ENCODE peak calls at places on chromosome 19, in six cellular contexts. One of them, this sample, is unnamed.

GRCh38 chr19:48509467-48510194 is 2.0 kb downstream of the LMTK3 start:
- DNase-seq in IMR-90: no peak
- DNase-seq in breast epithelium: no peak
- DNase-seq in heart left ventricle: no peak
- DNase-seq in H54: no peak
- DNase-seq in stomach: no peak
- DNase-seq in this sample: no peak

GRCh38 chr19:55795021-55795420 is 26.1 kb downstream of the RFPL4AL1 start:
- DNase-seq in H54: no peak
- DNase-seq in IMR-90: no peak
- DNase-seq in stomach: no peak
- DNase-seq in breast epithelium: no peak
- DNase-seq in heart left ventricle: no peak
- DNase-seq in this sample: no peak

GRCh38 chr19:27972291-27973040 is 1240.5 kb downstream of the UQCRFS1 start:
- DNase-seq in breast epithelium: no peak
- DNase-seq in H54: peak
- DNase-seq in stomach: no peak
- DNase-seq in heart left ventricle: no peak
- DNase-seq in IMR-90: no peak
- DNase-seq in this sample: no peak

GRCh38 chr19:58460039-58460438 is 6.8 kb upstream of the ZNF324 start:
- DNase-seq in H54: peak
- DNase-seq in IMR-90: no peak
- DNase-seq in stomach: no peak
- DNase-seq in heart left ventricle: no peak
- DNase-seq in breast epithelium: no peak
- DNase-seq in this sample: no peak

GRCh38 chr19:54026656-54027055 is 35.2 kb downstream of the CACNG6 start:
- DNase-seq in heart left ventricle: no peak
- DNase-seq in IMR-90: no peak
- DNase-seq in stomach: no peak
- DNase-seq in breast epithelium: no peak
- DNase-seq in H54: no peak
- DNase-seq in this sample: no peak

GRCh38 chr19:15584095-15584494 is 30.9 kb upstream of the CYP4F8 start:
- DNase-seq in H54: no peak
- DNase-seq in breast epithelium: no peak
- DNase-seq in heart left ventricle: no peak
- DNase-seq in IMR-90: no peak
- DNase-seq in stomach: no peak
- DNase-seq in this sample: no peak

GRCh38 chr19:55473613-55474012 is 2.8 kb upstream of the ZNF628 start:
- DNase-seq in heart left ventricle: no peak
- DNase-seq in H54: peak
- DNase-seq in IMR-90: no peak
- DNase-seq in stomach: no peak
- DNase-seq in breast epithelium: no peak
- DNase-seq in this sample: no peak

GRCh38 chr19:18340990-18341868 is 831 bp downstream of the PGPEP1 start:
- DNase-seq in heart left ventricle: peak
- DNase-seq in breast epithelium: peak
- DNase-seq in H54: peak
- DNase-seq in stomach: peak
- DNase-seq in IMR-90: peak
- DNase-seq in this sample: peak

GRCh38 chr19:54364775-54365257 is at the start of gene LAIR1:
- DNase-seq in heart left ventricle: peak
- DNase-seq in stomach: peak
- DNase-seq in IMR-90: no peak
- DNase-seq in breast epithelium: no peak
- DNase-seq in H54: no peak
- DNase-seq in this sample: peak

GRCh38 chr19:18401580-18402112 is 4.2 kb upstream of the LRRC25 start:
- DNase-seq in H54: no peak
- DNase-seq in heart left ventricle: peak
- DNase-seq in stomach: no peak
- DNase-seq in IMR-90: peak
- DNase-seq in breast epithelium: no peak
- DNase-seq in this sample: peak

GRCh38 chr19:46748325-46749109 is 2.3 kb upstream of the STRN4 start:
- DNase-seq in heart left ventricle: no peak
- DNase-seq in breast epithelium: no peak
- DNase-seq in IMR-90: peak
- DNase-seq in stomach: peak
- DNase-seq in H54: no peak
- DNase-seq in this sample: peak

GRCh38 chr19:46766569-46767317 is 20.5 kb upstream of the STRN4 start:
- DNase-seq in H54: no peak
- DNase-seq in breast epithelium: no peak
- DNase-seq in stomach: peak
- DNase-seq in IMR-90: no peak
- DNase-seq in heart left ventricle: no peak
- DNase-seq in this sample: peak

GRCh38 chr19:1490311-1491113 is at the start of gene PCSK4:
- DNase-seq in heart left ventricle: peak
- DNase-seq in breast epithelium: peak
- DNase-seq in stomach: peak
- DNase-seq in IMR-90: peak
- DNase-seq in H54: peak
- DNase-seq in this sample: peak
- TF ChIP-seq POLR2A in heart left ventricle: no peak
- TF ChIP-seq POLR2A in breast epithelium: no peak
- TF ChIP-seq POLR2A in stomach: no peak
- TF ChIP-seq POLR2A in IMR-90: no peak
- TF ChIP-seq POLR2A in H54: peak
- TF ChIP-seq POLR2A in this sample: peak

GRCh38 chr19:32166238-32166637 is 179.2 kb upstream of the ZNF507 start:
- DNase-seq in stomach: no peak
- DNase-seq in H54: no peak
- DNase-seq in IMR-90: no peak
- DNase-seq in breast epithelium: no peak
- DNase-seq in heart left ventricle: no peak
- DNase-seq in this sample: no peak

GRCh38 chr19:32165750-32166149 is 179.7 kb upstream of the ZNF507 start:
- DNase-seq in H54: no peak
- DNase-seq in IMR-90: no peak
- DNase-seq in stomach: no peak
- DNase-seq in heart left ventricle: no peak
- DNase-seq in breast epithelium: no peak
- DNase-seq in this sample: no peak

GRCh38 chr19:32168111-32168510 is 177.3 kb upstream of the ZNF507 start:
- DNase-seq in heart left ventricle: no peak
- DNase-seq in stomach: no peak
- DNase-seq in IMR-90: no peak
- DNase-seq in breast epithelium: no peak
- DNase-seq in H54: no peak
- DNase-seq in this sample: no peak

GRCh38 chr19:32164384-32164992 is 180.9 kb upstream of the ZNF507 start:
- DNase-seq in IMR-90: no peak
- DNase-seq in heart left ventricle: no peak
- DNase-seq in stomach: no peak
- DNase-seq in H54: no peak
- DNase-seq in breast epithelium: no peak
- DNase-seq in this sample: no peak

GRCh38 chr19:32165176-32165575 is 180.2 kb upstream of the ZNF507 start:
- DNase-seq in breast epithelium: no peak
- DNase-seq in IMR-90: no peak
- DNase-seq in stomach: no peak
- DNase-seq in heart left ventricle: no peak
- DNase-seq in H54: no peak
- DNase-seq in this sample: no peak
- TF ChIP-seq POLR2A in breast epithelium: no peak
- TF ChIP-seq POLR2A in IMR-90: no peak
- TF ChIP-seq POLR2A in stomach: no peak
- TF ChIP-seq POLR2A in heart left ventricle: no peak
- TF ChIP-seq POLR2A in H54: no peak
- TF ChIP-seq POLR2A in this sample: no peak

GRCh38 chr19:4656102-4656501 is 14.0 kb downstream of the MYDGF start:
- DNase-seq in H54: no peak
- DNase-seq in IMR-90: no peak
- DNase-seq in heart left ventricle: no peak
- DNase-seq in stomach: no peak
- DNase-seq in breast epithelium: no peak
- DNase-seq in this sample: no peak
- TF ChIP-seq POLR2A in H54: no peak
- TF ChIP-seq POLR2A in IMR-90: no peak
- TF ChIP-seq POLR2A in heart left ventricle: no peak
- TF ChIP-seq POLR2A in stomach: no peak
- TF ChIP-seq POLR2A in breast epithelium: no peak
- TF ChIP-seq POLR2A in this sample: no peak

GRCh38 chr19:42511340-42511739 is 16.9 kb downstream of the CEACAM1 start:
- DNase-seq in H54: no peak
- DNase-seq in breast epithelium: no peak
- DNase-seq in IMR-90: no peak
- DNase-seq in stomach: no peak
- DNase-seq in heart left ventricle: no peak
- DNase-seq in this sample: no peak
- TF ChIP-seq POLR2A in H54: no peak
- TF ChIP-seq POLR2A in breast epithelium: no peak
- TF ChIP-seq POLR2A in IMR-90: no peak
- TF ChIP-seq POLR2A in stomach: no peak
- TF ChIP-seq POLR2A in heart left ventricle: no peak
- TF ChIP-seq POLR2A in this sample: no peak

GRCh38 chr19:40285353-40286234 is 449 bp upstream of the AKT2 start:
- DNase-seq in stomach: peak
- DNase-seq in heart left ventricle: peak
- DNase-seq in H54: peak
- DNase-seq in breast epithelium: peak
- DNase-seq in IMR-90: peak
- DNase-seq in this sample: peak
- TF ChIP-seq POLR2A in stomach: no peak
- TF ChIP-seq POLR2A in heart left ventricle: peak
- TF ChIP-seq POLR2A in H54: no peak
- TF ChIP-seq POLR2A in breast epithelium: peak
- TF ChIP-seq POLR2A in IMR-90: peak
- TF ChIP-seq POLR2A in this sample: peak

GRCh38 chr19:4034048-4035017 is 26.8 kb downstream of the PIAS4 start:
- DNase-seq in breast epithelium: no peak
- DNase-seq in IMR-90: no peak
- DNase-seq in H54: no peak
- DNase-seq in stomach: no peak
- DNase-seq in heart left ventricle: no peak
- DNase-seq in this sample: no peak

GRCh38 chr19:4036576-4037300 is 29.2 kb downstream of the PIAS4 start:
- DNase-seq in IMR-90: no peak
- DNase-seq in H54: no peak
- DNase-seq in breast epithelium: no peak
- DNase-seq in heart left ventricle: no peak
- DNase-seq in stomach: no peak
- DNase-seq in this sample: no peak

GRCh38 chr19:4035018-4035566 is 27.6 kb downstream of the PIAS4 start:
- DNase-seq in heart left ventricle: no peak
- DNase-seq in IMR-90: no peak
- DNase-seq in breast epithelium: no peak
- DNase-seq in stomach: no peak
- DNase-seq in H54: no peak
- DNase-seq in this sample: no peak

GRCh38 chr19:4037301-4037949 is 29.3 kb downstream of the ZBTB7A start:
- DNase-seq in stomach: no peak
- DNase-seq in IMR-90: no peak
- DNase-seq in heart left ventricle: no peak
- DNase-seq in breast epithelium: no peak
- DNase-seq in H54: no peak
- DNase-seq in this sample: no peak

DNA sequence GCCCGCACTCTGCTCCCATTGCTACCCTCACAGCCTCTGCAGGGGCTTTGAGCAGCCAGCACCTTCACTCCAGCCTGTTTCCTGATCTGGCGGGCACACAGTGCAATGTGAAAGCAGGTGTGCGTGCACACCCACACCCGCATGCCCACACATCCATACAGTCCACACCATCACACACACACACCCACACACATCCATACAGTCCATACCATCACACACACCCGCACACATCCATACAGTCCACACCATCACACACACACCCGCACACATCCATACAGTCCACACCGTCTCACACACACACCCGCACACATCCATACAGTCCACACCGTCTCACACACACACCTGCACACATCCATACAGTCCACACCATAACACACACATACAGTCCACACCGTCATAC is 28.0 kb downstream of the PIAS4 start:
- DNase-seq in stomach: no peak
- DNase-seq in IMR-90: peak
- DNase-seq in H54: no peak
- DNase-seq in breast epithelium: no peak
- DNase-seq in heart left ventricle: no peak
- DNase-seq in this sample: no peak
- TF ChIP-seq POLR2A in stomach: no peak
- TF ChIP-seq POLR2A in IMR-90: no peak
- TF ChIP-seq POLR2A in H54: no peak
- TF ChIP-seq POLR2A in breast epithelium: no peak
- TF ChIP-seq POLR2A in heart left ventricle: no peak
- TF ChIP-seq POLR2A in this sample: no peak

DNA sequence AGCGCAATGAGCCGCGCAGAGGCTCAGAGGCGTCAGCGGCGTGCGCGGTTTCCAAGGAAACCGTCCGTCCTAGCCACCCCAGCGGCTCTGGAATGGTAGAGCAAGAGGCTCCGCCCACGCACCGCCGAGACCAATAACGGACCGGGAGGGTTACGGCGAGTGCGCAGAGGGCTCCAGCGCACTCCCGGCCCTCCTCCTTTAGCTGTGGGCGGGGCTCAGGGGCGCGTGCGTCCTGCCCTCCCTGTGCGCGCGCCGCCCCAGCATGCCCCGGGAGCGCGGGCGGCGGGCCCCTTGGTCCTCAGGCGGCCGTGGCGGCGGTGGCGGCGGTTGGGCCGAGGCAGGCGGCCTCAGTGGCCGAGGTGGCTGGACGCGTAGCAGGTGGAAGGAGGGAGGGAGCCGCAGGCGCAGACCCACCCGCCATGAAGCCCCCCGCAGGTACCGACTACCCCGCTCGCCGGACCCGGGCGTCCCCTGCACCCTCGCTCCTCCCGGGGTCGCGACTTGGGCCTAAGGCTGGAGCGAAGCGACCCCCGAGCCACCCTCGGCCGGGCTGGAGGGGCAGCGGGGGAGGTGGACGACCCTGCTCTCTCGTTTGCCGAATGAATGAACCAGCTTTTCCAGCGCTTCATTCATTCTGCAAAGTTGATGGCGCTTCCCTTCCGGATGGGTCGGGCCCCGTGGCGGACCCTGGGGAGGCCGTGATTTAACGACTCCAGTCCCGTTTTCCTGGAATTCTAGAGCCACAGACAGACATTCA is at the start of gene THOP1:
- DNase-seq in stomach: peak
- DNase-seq in H54: peak
- DNase-seq in IMR-90: peak
- DNase-seq in heart left ventricle: peak
- DNase-seq in breast epithelium: peak
- DNase-seq in this sample: peak
- TF ChIP-seq POLR2A in stomach: no peak
- TF ChIP-seq POLR2A in H54: peak
- TF ChIP-seq POLR2A in IMR-90: peak
- TF ChIP-seq POLR2A in heart left ventricle: peak
- TF ChIP-seq POLR2A in breast epithelium: no peak
- TF ChIP-seq POLR2A in this sample: peak

GRCh38 chr19:49637865-49638350 is 2.0 kb downstream of the RRAS start:
- DNase-seq in H54: peak
- DNase-seq in stomach: peak
- DNase-seq in heart left ventricle: peak
- DNase-seq in IMR-90: peak
- DNase-seq in breast epithelium: peak
- DNase-seq in this sample: no peak
- TF ChIP-seq POLR2A in H54: peak
- TF ChIP-seq POLR2A in stomach: no peak
- TF ChIP-seq POLR2A in heart left ventricle: peak
- TF ChIP-seq POLR2A in IMR-90: no peak
- TF ChIP-seq POLR2A in breast epithelium: no peak
- TF ChIP-seq POLR2A in this sample: no peak

GRCh38 chr19:5913739-5914357 is at the start of gene CAPS:
- DNase-seq in heart left ventricle: peak
- DNase-seq in H54: peak
- DNase-seq in stomach: peak
- DNase-seq in IMR-90: peak
- DNase-seq in breast epithelium: peak
- DNase-seq in this sample: no peak
- TF ChIP-seq POLR2A in heart left ventricle: no peak
- TF ChIP-seq POLR2A in H54: no peak
- TF ChIP-seq POLR2A in stomach: no peak
- TF ChIP-seq POLR2A in IMR-90: no peak
- TF ChIP-seq POLR2A in breast epithelium: no peak
- TF ChIP-seq POLR2A in this sample: no peak